ENCODE peak calls at places on chromosomes 11 and 22, in seven cellular contexts. N is A549; L is cardiac muscle cell; Y is osteoblast; J is IMR-90; F is CD8-positive, alpha-beta T cell; A is pancreas. W is an unnamed sample.

GRCh38 chr22:39908737-39909136 is 7.9 kb downstream of the GRAP2 start:
- DNase-seq in J (peak), N (no peak), A (no peak), F (peak), L (no peak), Y (no peak), W (no peak)

GRCh38 chr11:70298243-70298915 is 27.9 kb downstream of the PPFIA1 start:
- DNase-seq in L (no peak), N (no peak), Y (peak), A (no peak), F (no peak), J (peak), W (peak)

GRCh38 chr11:71327156-71328085 is 75.0 kb upstream of the SHANK2 start:
- DNase-seq in L (no peak), F (no peak), J (no peak), Y (peak), N (no peak), A (no peak), W (no peak)

GRCh38 chr11:29782447-29782846 is 234.4 kb downstream of the KCNA4 start:
- DNase-seq in J (no peak), L (no peak), Y (no peak), F (no peak), N (no peak), A (no peak), W (no peak)

GRCh38 chr11:37509471-37509870 is 911.4 kb upstream of the RAG2 start:
- DNase-seq in Y (no peak), A (no peak), N (no peak), J (no peak), F (no peak), L (no peak), W (no peak)

GRCh38 chr22:46071451-46072029 is 78.8 kb upstream of the PPARA start:
- DNase-seq in L (peak), A (peak), Y (peak), J (peak), F (peak), N (no peak), W (peak)

GRCh38 chr11:67382481-67383136 is 9.2 kb upstream of the RAD9A start:
- DNase-seq in N (peak), L (peak), J (peak), Y (peak), F (peak), A (peak), W (peak)

GRCh38 chr11:96778272-96778671 is 388.5 kb downstream of the JRKL start:
- DNase-seq in L (no peak), J (no peak), N (no peak), A (no peak), Y (no peak), F (no peak), W (no peak)

GRCh38 chr11:17558916-17559315 is 11.9 kb downstream of the OTOG start:
- DNase-seq in N (no peak), Y (no peak), F (no peak), L (no peak), J (no peak), A (no peak), W (no peak)

DNA sequence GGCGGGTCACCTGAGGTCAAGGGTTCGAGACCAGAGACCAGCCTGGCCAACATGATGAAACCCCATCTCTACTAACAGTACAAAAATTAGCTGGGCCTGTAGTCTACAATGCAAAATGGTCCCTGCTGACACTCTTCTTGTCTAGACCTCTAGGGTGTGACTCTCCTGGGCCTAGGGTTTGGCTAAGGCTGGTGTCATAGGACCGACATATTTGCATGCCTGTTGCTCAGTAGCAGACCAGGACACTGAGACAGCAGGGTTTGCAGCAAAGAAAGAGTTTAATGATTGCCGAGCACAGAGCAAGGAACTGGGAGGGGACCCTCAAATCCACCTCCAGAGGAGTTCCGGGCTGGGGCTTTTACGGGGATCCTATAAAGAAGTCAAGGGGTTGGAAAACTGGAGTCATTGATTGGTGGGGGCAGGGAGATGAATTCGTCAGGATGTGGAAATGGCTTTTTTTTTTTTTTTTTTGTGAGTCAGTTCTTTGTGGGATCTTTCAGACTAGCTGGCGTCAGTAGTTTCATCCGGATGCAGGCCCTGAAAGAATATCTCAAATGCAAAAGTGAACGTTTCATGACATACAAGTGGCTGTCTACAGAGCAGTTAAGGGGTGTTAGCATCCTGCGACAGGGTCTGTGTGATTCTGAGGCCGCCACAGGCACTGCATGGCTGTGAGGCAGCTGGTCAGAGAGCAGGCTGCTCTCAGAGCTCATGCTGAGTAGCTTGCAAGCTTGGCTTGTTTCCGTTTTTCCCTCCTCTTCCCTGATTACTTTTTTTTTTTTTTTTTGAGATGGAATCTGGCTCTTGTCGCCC is 27.2 kb upstream of the A4GALT start:
- DNase-seq in F (no peak), N (no peak), Y (peak), A (no peak), J (peak), L (peak), W (peak)
- H3K4me3 ChIP-seq in F (no peak), N (no peak), Y (no peak), A (no peak), J (no peak), L (no peak), W (no peak)

GRCh38 chr11:82229346-82229745 is 504.3 kb downstream of the FAM181B start:
- DNase-seq in A (no peak), N (no peak), J (no peak), Y (no peak), F (no peak), L (peak), W (peak)

GRCh38 chr11:82225502-82225901 is 508.2 kb downstream of the FAM181B start:
- DNase-seq in L (no peak), J (no peak), F (no peak), N (no peak), A (no peak), Y (no peak), W (no peak)

GRCh38 chr11:82225930-82226329 is 507.7 kb downstream of the FAM181B start:
- DNase-seq in Y (no peak), N (no peak), J (no peak), F (no peak), L (no peak), A (no peak), W (no peak)
- TF ChIP-seq CTCF in Y (no peak), N (no peak), J (no peak), F (no peak), L (no peak), A (no peak), W (no peak)

GRCh38 chr11:12376259-12376971 is 956 bp upstream of the PARVA start:
- DNase-seq in N (no peak), A (peak), Y (peak), L (no peak), J (peak), F (no peak), W (peak)
- H3K4me3 ChIP-seq in N (no peak), A (peak), Y (peak), L (peak), J (no peak), F (no peak), W (no peak)

DNA sequence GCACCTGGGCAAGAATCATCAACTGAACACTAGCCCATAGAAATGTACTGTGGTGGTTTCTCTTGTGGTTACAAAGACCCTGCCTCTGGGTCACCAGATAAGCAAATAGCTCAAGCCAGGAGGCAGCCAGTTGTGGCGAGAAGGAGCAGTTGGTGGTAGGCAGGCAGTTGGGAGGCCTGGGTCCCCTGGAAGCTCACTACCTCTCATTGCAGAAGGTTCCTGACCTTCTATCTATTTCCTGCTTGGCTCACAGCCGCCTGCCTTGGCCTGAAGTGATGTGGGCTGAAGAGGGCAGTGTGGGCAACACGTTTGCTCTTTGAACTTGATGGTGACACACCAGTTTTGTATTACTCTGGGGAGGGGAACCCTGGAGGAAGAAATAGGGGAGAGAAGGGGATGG is 34.7 kb downstream of the NECTIN1 start:
- DNase-seq in N (no peak), Y (no peak), L (no peak), F (no peak), J (no peak), A (peak), W (no peak)
- TF ChIP-seq CTCF in N (no peak), Y (peak), L (no peak), F (no peak), J (no peak), A (no peak), W (no peak)

GRCh38 chr11:2138075-2138435 is 1.1 kb downstream of the IGF2 start:
- DNase-seq in A (no peak), Y (no peak), F (no peak), J (no peak), L (peak), N (no peak), W (no peak)
- H3K4me3 ChIP-seq in A (no peak), Y (peak), F (peak), J (peak), L (peak), N (peak), W (no peak)

GRCh38 chr11:46896719-46897406 is 21.5 kb downstream of the LRP4 start:
- DNase-seq in L (peak), Y (peak), N (peak), J (peak), A (no peak), F (no peak), W (no peak)
- TF ChIP-seq CTCF in L (peak), Y (peak), N (peak), J (peak), A (no peak), F (no peak), W (no peak)

GRCh38 chr11:33703234-33703633 is 2.6 kb upstream of the C11orf91 start:
- DNase-seq in L (no peak), N (no peak), A (no peak), J (no peak), Y (no peak), F (no peak), W (no peak)
- H3K4me3 ChIP-seq in L (no peak), N (no peak), A (no peak), J (no peak), Y (no peak), F (no peak), W (no peak)

W was measured in fibroblast of the aortic adventitia.